ENCODE peak calls at places on chromosomes 1 and 21, in seven cellular contexts. One of them, this sample, is unnamed. For H3K9me2, the result is how much of the 10 kb centered on the place peaks cover.

GRCh38 chr1:1910651-1911389 is 4.2 kb upstream of the CALML6 start:
- DNase-seq in GM23338: no peak
- DNase-seq in GM23248: no peak
- DNase-seq in PC-9: no peak
- DNase-seq in PC-3: no peak
- DNase-seq in HCT116: no peak
- DNase-seq in MM.1S: no peak
- DNase-seq in this sample: peak

GRCh38 chr1:112717263-112717662 is 2.1 kb upstream of the PPM1J start:
- DNase-seq in GM23338: no peak
- DNase-seq in PC-3: no peak
- DNase-seq in HCT116: no peak
- DNase-seq in PC-9: no peak
- DNase-seq in GM23248: no peak
- DNase-seq in MM.1S: no peak
- DNase-seq in this sample: no peak

GRCh38 chr1:176863613-176864012 is 300.9 kb downstream of the ASTN1 start:
- DNase-seq in GM23248: no peak
- DNase-seq in PC-3: no peak
- DNase-seq in GM23338: no peak
- DNase-seq in MM.1S: no peak
- DNase-seq in HCT116: no peak
- DNase-seq in PC-9: no peak
- DNase-seq in this sample: no peak

GRCh38 chr21:45818904-45819285 is 162.7 kb upstream of the COL6A1 start:
- DNase-seq in PC-3: peak
- DNase-seq in GM23338: no peak
- DNase-seq in MM.1S: no peak
- DNase-seq in GM23248: peak
- DNase-seq in HCT116: no peak
- DNase-seq in PC-9: no peak
- DNase-seq in this sample: peak

GRCh38 chr1:117646007-117646913 is 40.4 kb downstream of the TENT5C start:
- DNase-seq in GM23248: peak
- DNase-seq in PC-9: no peak
- DNase-seq in PC-3: no peak
- DNase-seq in HCT116: no peak
- DNase-seq in GM23338: no peak
- DNase-seq in MM.1S: no peak
- DNase-seq in this sample: no peak

GRCh38 chr1:155993595-155993994 is 15.2 kb upstream of the ARHGEF2 start:
- DNase-seq in MM.1S: no peak
- DNase-seq in GM23338: no peak
- DNase-seq in PC-9: no peak
- DNase-seq in HCT116: no peak
- DNase-seq in GM23248: no peak
- DNase-seq in PC-3: no peak
- DNase-seq in this sample: no peak

GRCh38 chr1:8876099-8876496 is 2.4 kb downstream of the ENO1 start:
- DNase-seq in PC-9: no peak
- DNase-seq in PC-3: no peak
- DNase-seq in MM.1S: no peak
- DNase-seq in GM23248: no peak
- DNase-seq in HCT116: no peak
- DNase-seq in GM23338: no peak
- DNase-seq in this sample: no peak

GRCh38 chr1:119146466-119146865 is 6.0 kb upstream of the WARS2 start:
- DNase-seq in MM.1S: no peak
- DNase-seq in GM23248: no peak
- DNase-seq in PC-9: no peak
- DNase-seq in HCT116: no peak
- DNase-seq in GM23338: no peak
- DNase-seq in PC-3: no peak
- DNase-seq in this sample: no peak

GRCh38 chr1:20696397-20697333 is 21.1 kb downstream of the KIF17 start:
- DNase-seq in GM23248: peak
- DNase-seq in GM23338: peak
- DNase-seq in MM.1S: peak
- DNase-seq in HCT116: peak
- DNase-seq in PC-3: peak
- DNase-seq in PC-9: peak
- DNase-seq in this sample: peak

GRCh38 chr1:20078166-20078565 is 8.2 kb downstream of the PLA2G5 start:
- DNase-seq in HCT116: no peak
- DNase-seq in GM23248: no peak
- DNase-seq in MM.1S: no peak
- DNase-seq in GM23338: no peak
- DNase-seq in PC-3: no peak
- DNase-seq in PC-9: no peak
- DNase-seq in this sample: no peak

GRCh38 chr1:92961896-92962752 is 862 bp upstream of the DIPK1A start:
- DNase-seq in MM.1S: peak
- DNase-seq in GM23248: peak
- DNase-seq in HCT116: peak
- DNase-seq in PC-3: peak
- DNase-seq in GM23338: peak
- DNase-seq in PC-9: peak
- DNase-seq in this sample: peak

GRCh38 chr21:45898028-45898350 is 83.6 kb upstream of the COL6A1 start:
- DNase-seq in GM23248: no peak
- DNase-seq in PC-3: no peak
- DNase-seq in HCT116: no peak
- DNase-seq in MM.1S: no peak
- DNase-seq in PC-9: no peak
- DNase-seq in GM23338: no peak
- DNase-seq in this sample: no peak

GRCh38 chr21:25283720-25284119 is 323.6 kb downstream of the MRPL39 start:
- DNase-seq in PC-9: no peak
- DNase-seq in GM23338: peak
- DNase-seq in HCT116: no peak
- DNase-seq in GM23248: peak
- DNase-seq in PC-3: peak
- DNase-seq in MM.1S: peak
- DNase-seq in this sample: peak

GRCh38 chr1:156804572-156805243 is 11.9 kb downstream of the SH2D2A start:
- DNase-seq in HCT116: no peak
- DNase-seq in PC-9: no peak
- DNase-seq in PC-3: no peak
- DNase-seq in GM23338: no peak
- DNase-seq in GM23248: peak
- DNase-seq in MM.1S: no peak
- DNase-seq in this sample: no peak

GRCh38 chr1:168636642-168637111 is 60.3 kb downstream of the XCL1 start:
- DNase-seq in MM.1S: peak
- DNase-seq in PC-9: peak
- DNase-seq in GM23248: peak
- DNase-seq in GM23338: no peak
- DNase-seq in HCT116: no peak
- DNase-seq in PC-3: peak
- DNase-seq in this sample: peak

GRCh38 chr1:109229531-109230127 is 15.9 kb downstream of the SARS1 start:
- DNase-seq in GM23248: no peak
- DNase-seq in PC-3: no peak
- DNase-seq in MM.1S: no peak
- DNase-seq in HCT116: no peak
- DNase-seq in GM23338: peak
- DNase-seq in PC-9: no peak
- DNase-seq in this sample: no peak

GRCh38 chr1:168236836-168237611 is 11.2 kb downstream of the SFT2D2 start:
- DNase-seq in MM.1S: no peak
- DNase-seq in PC-9: no peak
- DNase-seq in PC-3: no peak
- DNase-seq in GM23248: no peak
- DNase-seq in GM23338: no peak
- DNase-seq in HCT116: no peak
- DNase-seq in this sample: no peak

GRCh38 chr1:115238336-115239147 is 99.5 kb downstream of the NGF start:
- DNase-seq in GM23248: no peak
- DNase-seq in HCT116: no peak
- DNase-seq in PC-3: no peak
- DNase-seq in MM.1S: no peak
- DNase-seq in PC-9: no peak
- DNase-seq in GM23338: no peak
- DNase-seq in this sample: no peak

GRCh38 chr1:210250998-210251679 is 18.5 kb downstream of the SERTAD4 start:
- DNase-seq in MM.1S: peak
- DNase-seq in HCT116: peak
- DNase-seq in GM23248: peak
- DNase-seq in PC-3: peak
- DNase-seq in GM23338: peak
- DNase-seq in PC-9: peak
- DNase-seq in this sample: peak

DNA sequence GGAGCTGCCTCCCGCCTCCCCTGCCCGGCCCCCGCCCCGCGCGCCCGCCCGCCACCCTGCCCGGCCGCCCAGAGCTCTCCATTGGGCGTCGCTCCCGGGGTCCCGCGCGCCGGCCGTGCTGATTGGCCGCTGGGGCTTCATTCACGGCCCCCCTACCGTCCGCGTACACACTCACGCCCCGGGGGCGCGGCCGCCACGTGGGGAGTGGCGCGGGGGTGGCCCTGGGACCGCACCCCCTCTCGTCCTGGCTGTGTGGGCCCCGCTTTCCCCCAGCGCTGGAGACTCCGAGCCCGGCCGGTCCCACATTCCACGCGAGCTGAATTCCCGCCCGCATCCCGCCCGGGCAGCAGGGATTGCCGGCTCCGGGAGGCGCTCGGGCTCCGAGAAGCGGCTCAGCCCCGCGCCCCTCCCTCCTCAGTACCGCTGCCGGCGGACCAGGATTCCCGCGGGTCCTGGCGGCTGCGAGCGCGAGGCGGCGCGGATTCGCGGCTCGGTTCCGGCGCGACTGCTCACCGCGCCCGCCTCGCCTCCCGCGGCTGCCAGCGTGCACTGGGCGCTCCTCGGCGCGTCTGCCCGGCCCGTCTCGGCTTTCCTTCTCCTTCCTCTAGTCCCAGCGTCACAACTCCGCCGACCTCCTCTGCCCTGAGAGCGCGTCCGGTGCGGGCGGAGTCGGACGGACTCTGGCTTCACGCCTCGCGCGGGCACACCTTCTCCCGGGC is 450 bp upstream of the POU3F1 start:
- DNase-seq in GM23338: peak
- DNase-seq in GM23248: peak
- DNase-seq in MM.1S: peak
- DNase-seq in PC-3: peak
- DNase-seq in PC-9: peak
- DNase-seq in HCT116: peak
- DNase-seq in this sample: peak
- TF ChIP-seq EZH2 in GM23338: no peak
- TF ChIP-seq EZH2 in GM23248: no peak
- TF ChIP-seq EZH2 in MM.1S: no peak
- TF ChIP-seq EZH2 in PC-3: no peak
- TF ChIP-seq EZH2 in PC-9: peak
- TF ChIP-seq EZH2 in HCT116: no peak
- TF ChIP-seq EZH2 in this sample: peak

GRCh38 chr21:32492376-32492775 is 79.9 kb downstream of the EVA1C start:
- DNase-seq in MM.1S: no peak
- DNase-seq in HCT116: no peak
- DNase-seq in GM23248: no peak
- DNase-seq in PC-9: no peak
- DNase-seq in PC-3: no peak
- DNase-seq in GM23338: no peak
- DNase-seq in this sample: no peak
- H3K9me2 ChIP-seq in MM.1S: under half
- H3K9me2 ChIP-seq in HCT116: under half
- H3K9me2 ChIP-seq in GM23248: under half
- H3K9me2 ChIP-seq in PC-9: under half
- H3K9me2 ChIP-seq in PC-3: under half
- H3K9me2 ChIP-seq in GM23338: under half
- H3K9me2 ChIP-seq in this sample: under half

DNA sequence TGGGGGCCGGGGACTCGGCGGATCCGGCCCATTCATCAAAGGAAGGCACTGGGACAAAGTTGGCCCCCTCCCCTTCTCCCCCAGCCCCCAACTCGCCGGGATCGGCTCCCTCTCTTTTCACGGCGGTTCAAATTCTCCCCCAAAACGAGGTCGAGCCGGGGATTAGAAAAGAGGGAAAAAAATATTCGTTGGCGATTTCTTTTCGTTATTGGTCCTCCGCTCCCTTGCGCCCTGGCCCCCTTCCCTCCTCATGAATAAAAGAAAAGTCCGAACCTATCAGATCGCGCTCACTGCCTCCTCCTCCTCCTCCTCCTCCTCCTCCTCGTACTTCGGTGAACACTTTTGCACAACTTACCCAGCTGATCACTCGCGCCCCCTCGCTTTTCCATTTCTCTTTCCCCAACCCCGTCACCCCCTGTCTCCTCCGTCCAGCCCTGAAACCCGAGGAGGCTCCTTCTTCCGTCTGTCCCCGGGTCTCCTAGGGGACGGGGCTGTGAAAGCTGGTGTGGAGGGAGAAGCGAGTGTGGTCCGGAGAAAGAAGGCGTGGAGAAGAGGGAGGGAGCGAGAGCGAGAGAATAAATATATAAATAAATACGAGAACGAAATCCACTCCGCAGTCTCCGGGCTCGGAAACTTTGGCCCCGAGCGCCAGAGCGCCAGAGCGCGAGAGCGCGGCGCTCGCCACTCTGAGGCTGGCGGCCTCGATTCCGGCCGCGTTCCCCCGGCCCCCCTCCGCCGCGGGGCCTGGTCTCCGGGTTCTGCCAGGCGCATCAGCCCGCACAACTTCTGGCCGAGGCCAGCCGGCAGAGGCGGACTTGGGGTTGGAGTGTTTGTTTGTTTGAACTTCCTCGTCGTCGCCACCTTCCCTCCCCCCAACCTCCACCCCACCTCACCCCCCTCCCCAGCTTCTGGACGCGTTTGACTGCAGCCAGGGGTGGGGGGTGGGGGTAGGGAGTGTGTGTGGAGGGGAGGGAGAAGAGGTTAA is at the start of gene PAX7:
- DNase-seq in HCT116: no peak
- DNase-seq in GM23248: no peak
- DNase-seq in PC-9: no peak
- DNase-seq in MM.1S: no peak
- DNase-seq in GM23338: peak
- DNase-seq in PC-3: no peak
- DNase-seq in this sample: no peak
- TF ChIP-seq EZH2 in HCT116: no peak
- TF ChIP-seq EZH2 in GM23248: peak
- TF ChIP-seq EZH2 in PC-9: no peak
- TF ChIP-seq EZH2 in MM.1S: peak
- TF ChIP-seq EZH2 in GM23338: peak
- TF ChIP-seq EZH2 in PC-3: no peak
- TF ChIP-seq EZH2 in this sample: peak

GRCh38 chr21:27300770-27301169 is 333.9 kb upstream of the ADAMTS5 start:
- DNase-seq in HCT116: no peak
- DNase-seq in PC-3: no peak
- DNase-seq in MM.1S: no peak
- DNase-seq in GM23338: no peak
- DNase-seq in PC-9: no peak
- DNase-seq in GM23248: peak
- DNase-seq in this sample: no peak

GRCh38 chr21:27306821-27307746 is 340.2 kb upstream of the ADAMTS5 start:
- DNase-seq in PC-3: no peak
- DNase-seq in HCT116: no peak
- DNase-seq in MM.1S: no peak
- DNase-seq in GM23248: peak
- DNase-seq in GM23338: no peak
- DNase-seq in PC-9: no peak
- DNase-seq in this sample: no peak

GRCh38 chr21:27298465-27298864 is 331.6 kb upstream of the ADAMTS5 start:
- DNase-seq in PC-9: no peak
- DNase-seq in GM23338: no peak
- DNase-seq in GM23248: no peak
- DNase-seq in MM.1S: no peak
- DNase-seq in PC-3: no peak
- DNase-seq in HCT116: no peak
- DNase-seq in this sample: no peak

GRCh38 chr21:27301216-27301615 is 334.3 kb upstream of the ADAMTS5 start:
- DNase-seq in GM23248: peak
- DNase-seq in GM23338: no peak
- DNase-seq in HCT116: no peak
- DNase-seq in PC-3: no peak
- DNase-seq in MM.1S: no peak
- DNase-seq in PC-9: no peak
- DNase-seq in this sample: no peak
- H3K9me2 ChIP-seq in GM23248: under half
- H3K9me2 ChIP-seq in GM23338: under half
- H3K9me2 ChIP-seq in HCT116: under half
- H3K9me2 ChIP-seq in PC-3: under half
- H3K9me2 ChIP-seq in MM.1S: under half
- H3K9me2 ChIP-seq in PC-9: under half
- H3K9me2 ChIP-seq in this sample: under half